ENCODE peak calls at places on chromosomes 1 and 21, in four cellular contexts. J, F, Q and B are unnamed samples.

GRCh38 chr21:25573409-25574206 is 33.7 kb downstream of the MRPL39 start:
- DNase-seq in J (peak), Q (peak), F (peak), B (no peak)

GRCh38 chr1:62045579-62045978 is 149.1 kb upstream of the L1TD1 start:
- DNase-seq in F (no peak), Q (no peak), J (peak), B (no peak)

GRCh38 chr1:56617141-56617540 is 28.0 kb upstream of the PRKAA2 start:
- DNase-seq in J (no peak), Q (no peak), F (no peak), B (no peak)

GRCh38 chr1:225871374-225872074 is 10.7 kb downstream of the TMEM63A start:
- DNase-seq in Q (no peak), F (no peak), J (no peak), B (no peak)

GRCh38 chr1:217453816-217454215 is 177.1 kb downstream of the GPATCH2 start:
- DNase-seq in Q (no peak), J (no peak), F (no peak), B (no peak)

GRCh38 chr1:16183157-16183556 is 27.3 kb upstream of the EPHA2 start:
- DNase-seq in J (no peak), Q (no peak), F (no peak), B (no peak)

GRCh38 chr1:1349256-1350012 is at the start of gene DVL1:
- DNase-seq in J (peak), F (no peak), Q (no peak), B (no peak)

GRCh38 chr1:149936992-149937705 is 470 bp upstream of the MTMR11 start:
- DNase-seq in F (peak), Q (peak), J (no peak), B (no peak)

GRCh38 chr1:62809788-62810187 is 25.9 kb downstream of the ATG4C start:
- DNase-seq in F (no peak), Q (no peak), J (no peak), B (no peak)

GRCh38 chr1:180131510-180131909 is 23.2 kb upstream of the QSOX1 start:
- DNase-seq in F (no peak), Q (peak), J (no peak), B (no peak)

GRCh38 chr1:29793653-29794348 is 557.5 kb downstream of the PTPRU start:
- DNase-seq in J (no peak), F (no peak), Q (no peak), B (no peak)

GRCh38 chr1:77170687-77171086 is 48.5 kb downstream of the PIGK start:
- DNase-seq in J (no peak), F (no peak), Q (no peak), B (no peak)

GRCh38 chr1:160547371-160547901 is 24.4 kb upstream of the SLAMF6 start:
- DNase-seq in J (no peak), Q (no peak), F (no peak), B (no peak)

GRCh38 chr1:117732065-117732789 is 126.4 kb downstream of the TENT5C start:
- DNase-seq in F (no peak), J (no peak), Q (no peak), B (no peak)

GRCh38 chr1:69861641-69862040 is 293.9 kb downstream of the LRRC7 start:
- DNase-seq in J (no peak), Q (no peak), F (no peak), B (no peak)

GRCh38 chr1:187261637-187262036 is 432.9 kb downstream of the PLA2G4A start:
- DNase-seq in J (no peak), Q (no peak), F (no peak), B (no peak)

GRCh38 chr1:156797212-156797871 is 19.3 kb downstream of the SH2D2A start:
- DNase-seq in J (peak), F (peak), Q (peak), B (no peak)

GRCh38 chr1:1538334-1538733 is 2.1 kb downstream of the TMEM240 start:
- DNase-seq in F (no peak), J (no peak), Q (no peak), B (no peak)

GRCh38 chr1:19622204-19622603 is 21.9 kb upstream of the NBL1 start:
- DNase-seq in Q (no peak), J (no peak), F (no peak), B (no peak)

GRCh38 chr1:66374561-66375111 is 159.3 kb upstream of the SGIP1 start:
- DNase-seq in F (no peak), J (no peak), Q (no peak), B (no peak)

GRCh38 chr1:206713070-206713469 is 28.4 kb downstream of the MAPKAPK2 start:
- DNase-seq in F (no peak), Q (no peak), J (no peak), B (no peak)

GRCh38 chr1:229192031-229192430 is 78.9 kb upstream of the RAB4A start:
- DNase-seq in Q (no peak), J (no peak), F (no peak), B (no peak)

GRCh38 chr1:38217316-38217715 is 170.7 kb upstream of the POU3F1 start:
- DNase-seq in F (no peak), Q (no peak), J (no peak), B (no peak)

GRCh38 chr21:17270234-17270633 is 242.6 kb upstream of the CXADR start:
- DNase-seq in F (no peak), Q (peak), J (no peak), B (no peak)

GRCh38 chr1:90046635-90047034 is 51.7 kb downstream of the ZNF326 start:
- DNase-seq in F (no peak), J (no peak), Q (no peak), B (no peak)

GRCh38 chr1:167489581-167490340 is 28.6 kb downstream of the CD247 start:
- DNase-seq in J (no peak), Q (no peak), F (no peak), B (peak)

GRCh38 chr21:15826147-15826780 is 96.5 kb downstream of the USP25 start:
- DNase-seq in Q (peak), F (peak), J (peak), B (no peak)

GRCh38 chr1:25517476-25518394 is 25.7 kb upstream of the LDLRAP1 start:
- DNase-seq in F (no peak), J (peak), Q (no peak), B (no peak)

GRCh38 chr1:93629101-93630059 is 52.3 kb downstream of the BCAR3 start:
- DNase-seq in J (peak), Q (peak), F (peak), B (no peak)

GRCh38 chr1:233140519-233140918 is 155.0 kb downstream of the PCNX2 start:
- DNase-seq in J (no peak), F (no peak), Q (no peak), B (no peak)

GRCh38 chr1:109880961-109881894 is 29.4 kb upstream of the CSF1 start:
- DNase-seq in J (peak), Q (no peak), F (no peak), B (no peak)

GRCh38 chr1:34268311-34269042 is 91.8 kb downstream of the C1orf94 start:
- DNase-seq in F (no peak), J (no peak), Q (no peak), B (peak)

GRCh38 chr1:24364975-24365678 is 46.0 kb downstream of the GRHL3 start:
- DNase-seq in Q (no peak), J (peak), F (peak), B (no peak)

GRCh38 chr1:228342627-228343210 is 63.9 kb downstream of the TRIM11 start:
- DNase-seq in J (no peak), F (no peak), Q (no peak), B (no peak)

GRCh38 chr1:245987577-245987976 is 519.5 kb downstream of the SMYD3 start:
- DNase-seq in Q (no peak), J (no peak), F (no peak), B (no peak)

GRCh38 chr1:235767795-235768194 is 98.9 kb downstream of the LYST start:
- DNase-seq in J (no peak), F (no peak), Q (no peak), B (no peak)

DNA sequence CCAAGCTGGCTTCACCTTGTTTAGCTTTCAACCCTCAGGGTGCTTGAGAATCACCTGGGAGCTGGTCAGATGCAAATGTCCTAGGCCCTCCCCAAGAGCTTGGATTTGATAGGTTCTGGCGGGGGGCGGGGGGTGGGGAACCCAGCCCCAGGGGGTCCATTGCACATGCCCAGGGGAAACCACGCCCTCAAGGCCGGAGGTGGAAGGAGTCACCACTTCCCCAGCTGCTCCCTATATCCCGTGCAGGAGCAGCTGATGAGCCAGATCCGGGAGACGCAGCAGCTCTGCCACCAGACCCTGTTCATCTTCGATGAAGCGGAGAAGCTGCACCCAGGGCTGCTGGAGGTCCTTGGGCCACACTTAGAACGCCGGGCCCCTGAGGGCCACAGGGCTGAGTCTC is 5.8 kb downstream of the TOR3A start:
- DNase-seq in F (no peak), Q (no peak), J (peak), B (peak)
- TF ChIP-seq FOSL1 in F (no peak), Q (no peak), J (no peak), B (no peak)

DNA sequence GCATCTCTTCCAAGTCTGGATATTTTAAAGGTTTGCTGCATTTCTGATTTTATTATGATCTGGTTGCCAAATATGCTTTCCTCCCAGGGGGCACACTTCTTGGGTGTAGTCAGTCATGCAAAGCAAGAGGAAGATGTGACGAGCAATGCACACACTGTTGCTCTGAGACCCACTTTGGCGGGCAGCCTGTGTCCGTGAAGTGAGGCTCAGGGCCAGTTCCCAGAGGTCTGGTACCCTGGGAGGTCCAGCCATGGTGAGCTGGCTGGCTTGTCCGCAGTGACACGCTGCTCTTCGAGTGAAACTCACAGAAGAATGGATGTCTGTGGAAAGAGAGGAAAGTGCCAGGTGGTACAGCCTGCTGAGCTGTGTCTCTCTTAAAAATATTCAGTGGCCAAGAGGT is 52.8 kb upstream of the EDN2 start:
- DNase-seq in J (no peak), Q (no peak), F (no peak), B (no peak)
- TF ChIP-seq FOSL1 in J (no peak), Q (no peak), F (no peak), B (no peak)

DNA sequence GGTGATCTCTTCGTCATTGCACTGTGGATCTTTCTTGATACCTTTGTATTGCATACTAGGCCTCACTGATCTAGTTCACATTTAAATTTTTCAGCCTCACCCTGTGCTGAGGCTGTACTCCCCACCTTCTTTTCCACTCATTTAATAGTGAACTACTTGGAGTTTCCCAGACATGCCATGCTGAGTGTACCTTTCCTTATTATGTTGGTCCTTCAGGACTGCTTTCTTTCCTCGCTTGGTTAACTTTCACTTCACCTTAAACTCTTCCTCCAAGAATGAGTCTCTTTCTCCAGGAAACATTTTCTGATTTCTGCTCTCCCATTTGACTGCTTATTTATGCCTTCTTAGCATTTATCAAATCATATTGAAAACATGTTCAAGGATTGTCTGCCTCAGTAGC is 20.8 kb downstream of the RNF2 start:
- DNase-seq in F (no peak), J (no peak), Q (no peak), B (no peak)
- TF ChIP-seq FOSL1 in F (no peak), J (no peak), Q (no peak), B (no peak)

DNA sequence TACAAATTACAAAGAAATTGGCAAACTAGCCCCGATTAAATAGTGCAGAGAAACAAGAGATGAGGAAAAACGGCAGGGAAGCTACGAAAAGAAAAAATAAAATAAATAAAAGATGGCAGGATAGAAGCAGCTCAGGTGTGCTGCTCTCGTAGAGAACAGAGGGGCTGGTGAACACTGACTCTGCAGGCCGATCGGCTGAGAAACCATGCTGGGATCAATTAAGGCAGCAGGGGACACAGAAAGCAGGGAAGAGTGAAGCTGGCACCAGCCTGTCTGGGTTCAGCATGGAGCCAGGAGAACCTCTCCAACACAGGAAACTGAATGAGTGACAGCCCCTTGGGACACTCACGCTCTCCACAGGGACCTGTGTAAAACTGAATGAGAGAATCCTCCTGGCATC is 39.5 kb upstream of the TMPRSS15 start:
- DNase-seq in F (no peak), J (no peak), Q (no peak), B (no peak)
- TF ChIP-seq FOSL1 in F (no peak), J (no peak), Q (no peak), B (no peak)

DNA sequence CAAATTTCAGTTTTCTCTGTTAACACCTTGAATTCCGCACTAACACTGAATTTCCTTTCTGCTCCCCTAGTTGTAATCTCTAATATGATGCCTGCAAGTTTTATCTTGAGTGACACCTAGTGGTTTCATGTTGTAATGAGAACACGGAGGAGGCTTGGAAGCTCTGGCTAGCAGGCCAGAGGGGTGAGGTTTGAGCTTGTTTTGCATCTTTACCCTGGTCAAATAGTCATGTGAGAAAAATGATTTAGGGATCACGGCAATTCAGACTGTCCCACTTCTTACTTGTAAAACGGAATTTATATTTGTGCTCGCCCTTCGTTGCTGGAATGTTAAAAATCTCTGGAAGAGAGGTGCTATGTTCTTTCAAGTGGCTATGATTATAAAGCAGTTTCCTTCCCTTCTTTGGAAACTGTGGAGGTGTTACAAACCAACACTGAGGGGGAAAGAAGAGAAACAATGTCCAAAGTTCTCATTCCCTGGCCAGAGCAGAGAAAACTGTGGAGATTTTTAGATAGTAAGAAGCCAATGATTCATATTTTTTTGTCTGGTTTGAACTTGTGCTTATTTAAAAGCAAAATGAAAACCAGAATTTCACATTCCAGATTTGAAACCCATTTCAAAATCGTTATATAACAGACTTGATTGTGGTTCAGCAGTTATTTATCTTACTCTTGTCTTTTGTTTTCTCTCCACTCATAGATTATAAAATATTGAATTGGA is 5.3 kb upstream of the MROH9 start:
- DNase-seq in J (peak), F (peak), Q (peak), B (peak)
- TF ChIP-seq FOSL1 in J (no peak), F (no peak), Q (no peak), B (no peak)

DNA sequence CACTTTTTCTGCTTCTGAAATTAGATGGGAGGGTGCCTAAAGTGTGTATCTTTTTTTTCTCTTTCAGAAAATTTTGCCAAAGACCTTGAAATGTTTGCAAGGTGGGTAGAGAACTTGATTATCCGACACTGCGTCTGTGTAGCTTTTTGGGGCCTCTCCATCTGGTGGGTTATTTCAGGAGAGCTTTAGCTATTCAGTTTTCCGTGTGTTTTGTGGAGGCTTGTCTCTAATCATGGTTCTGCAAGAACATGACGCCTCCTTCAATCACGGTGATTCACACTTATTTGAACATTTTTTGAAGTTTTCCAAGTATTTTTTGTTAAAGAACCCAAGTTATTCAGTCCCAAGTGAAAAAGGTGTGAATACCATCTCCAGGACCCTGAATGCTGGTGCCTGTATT is 4.4 kb downstream of the CENPS start:
- DNase-seq in J (no peak), F (no peak), Q (no peak), B (no peak)
- TF ChIP-seq FOSL1 in J (no peak), F (no peak), Q (no peak), B (no peak)

DNA sequence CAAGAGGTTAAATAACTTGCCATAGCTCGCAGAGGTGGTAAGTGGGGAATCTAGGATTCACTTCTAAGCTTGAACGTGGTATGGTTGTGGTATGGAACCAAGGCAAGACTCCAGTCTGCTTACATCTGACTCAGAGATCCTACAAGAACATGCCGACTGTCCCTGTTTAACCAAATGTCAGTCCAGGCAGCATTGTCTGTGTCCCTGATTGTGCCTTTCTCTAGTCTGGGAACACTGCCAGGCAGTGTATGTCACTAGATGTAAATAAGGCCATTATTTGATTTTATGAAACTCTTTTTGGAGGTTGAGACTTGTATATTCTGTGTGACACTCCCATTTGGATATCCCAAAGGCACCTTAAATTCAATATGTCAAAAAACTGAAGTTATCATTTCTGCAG is 96.0 kb downstream of the NOS1AP start:
- DNase-seq in J (no peak), Q (no peak), F (no peak), B (no peak)
- TF ChIP-seq FOSL1 in J (no peak), Q (no peak), F (no peak), B (no peak)